ENCODE peak calls at places on chromosomes 1 and 21, in six cellular contexts. J, T, D, S, P and Q are unnamed samples.

GRCh38 chr1:210236386-210236839 is 3.8 kb downstream of the SERTAD4 start:
- DNase-seq in J (no peak), T (no peak), D (no peak), S (no peak), P (peak; percentile 60), Q (no peak)

GRCh38 chr1:150511551-150511950 is 3.6 kb downstream of the ECM1 start:
- DNase-seq in J (no peak), T (no peak), D (no peak), S (no peak), P (no peak), Q (no peak)

GRCh38 chr1:27192039-27192529 is 37.2 kb upstream of the SLC9A1 start:
- DNase-seq in J (no peak), T (no peak), D (no peak), S (no peak), P (no peak), Q (no peak)

GRCh38 chr1:116515702-116516101 is 55.1 kb downstream of the CD58 start:
- DNase-seq in J (no peak), T (no peak), D (peak; percentile 53), S (no peak), P (no peak), Q (no peak)

GRCh38 chr1:168437821-168438220 is 106.0 kb downstream of the XCL2 start:
- DNase-seq in J (no peak), T (no peak), D (no peak), S (no peak), P (no peak), Q (no peak)

GRCh38 chr1:6535214-6535613 is 19.1 kb downstream of the NOL9 start:
- DNase-seq in J (no peak), T (no peak), D (no peak), S (no peak), P (peak; percentile 24), Q (no peak)

GRCh38 chr21:25409992-25410391 is 197.3 kb downstream of the MRPL39 start:
- DNase-seq in J (no peak), T (no peak), D (no peak), S (no peak), P (no peak), Q (no peak)

GRCh38 chr1:195105281-195105680 is 1503.0 kb downstream of the KCNT2 start:
- DNase-seq in J (no peak), T (no peak), D (no peak), S (no peak), P (no peak), Q (no peak)

GRCh38 chr1:183757061-183757460 is 47.9 kb upstream of the RGL1 start:
- DNase-seq in J (peak; percentile 75), T (no peak), D (no peak), S (no peak), P (peak; percentile 69), Q (peak; percentile 58)

GRCh38 chr1:165411396-165411795 is 33.5 kb downstream of the RXRG start:
- DNase-seq in J (no peak), T (no peak), D (no peak), S (no peak), P (no peak), Q (no peak)

GRCh38 chr1:64282353-64282752 is 78.9 kb downstream of the UBE2U start:
- DNase-seq in J (no peak), T (no peak), D (no peak), S (peak; percentile 22), P (no peak), Q (no peak)

GRCh38 chr21:45995686-45996179 is 14.2 kb downstream of the COL6A1 start:
- DNase-seq in J (no peak), T (no peak), D (no peak), S (peak; percentile 11), P (no peak), Q (no peak)

GRCh38 chr1:56187410-56187809 is 392.0 kb downstream of the PLPP3 start:
- DNase-seq in J (no peak), T (no peak), D (no peak), S (no peak), P (no peak), Q (no peak)

GRCh38 chr1:232923739-232924386 is 26.5 kb upstream of the NTPCR start:
- DNase-seq in J (peak; percentile 96), T (no peak), D (no peak), S (no peak), P (no peak), Q (no peak)

GRCh38 chr1:18998016-18998724 is 41.7 kb upstream of the IFFO2 start:
- DNase-seq in J (no peak), T (no peak), D (no peak), S (peak; percentile 12), P (peak; percentile 21), Q (no peak)

GRCh38 chr1:82604524-82604923 is 803.8 kb downstream of the ADGRL2 start:
- DNase-seq in J (no peak), T (peak; percentile 17), D (no peak), S (no peak), P (no peak), Q (no peak)

GRCh38 chr1:226954337-226954736 is 14.2 kb downstream of the COQ8A start:
- DNase-seq in J (no peak), T (no peak), D (no peak), S (no peak), P (no peak), Q (no peak)

GRCh38 chr1:33576821-33577599 is 104.6 kb downstream of the ZSCAN20 start:
- DNase-seq in J (no peak), T (no peak), D (no peak), S (no peak), P (no peak), Q (no peak)

GRCh38 chr1:116495534-116495933 is 75.3 kb downstream of the CD58 start:
- DNase-seq in J (no peak), T (no peak), D (no peak), S (no peak), P (no peak), Q (no peak)

GRCh38 chr1:200039849-200040479 is 12.5 kb downstream of the NR5A2 start:
- DNase-seq in J (no peak), T (peak; percentile 19), D (no peak), S (no peak), P (no peak), Q (no peak)

GRCh38 chr21:39085843-39086415 is 97.3 kb downstream of the PSMG1 start:
- DNase-seq in J (no peak), T (no peak), D (no peak), S (no peak), P (no peak), Q (no peak)